ENCODE peak calls at places on chromosomes 11 and 22, in four cellular contexts. Q is naive thymus-derived CD8-positive, alpha-beta T cell; W is ELR; E is PC-3. P is an unnamed sample.

GRCh38 chr22:38843716-38844660 is at the start of gene NPTXR:
- DNase-seq in Q (peak), W (peak), E (peak), P (peak)

GRCh38 chr11:16169946-16170345 is 186.4 kb downstream of the SOX6 start:
- DNase-seq in Q (no peak), W (no peak), E (no peak), P (no peak)

GRCh38 chr11:15878756-15879155 is 477.6 kb downstream of the SOX6 start:
- DNase-seq in Q (no peak), W (no peak), E (no peak), P (no peak)

GRCh38 chr11:117171648-117172051 is 6.9 kb upstream of the SIDT2 start:
- DNase-seq in Q (no peak), W (no peak), E (no peak), P (peak)

GRCh38 chr11:64619811-64620285 is 28.8 kb downstream of the SLC22A12 start:
- DNase-seq in Q (no peak), W (peak), E (peak), P (peak)

GRCh38 chr11:117096140-117096972 is 1.9 kb downstream of the SIK3 start:
- DNase-seq in Q (peak), W (peak), E (no peak), P (no peak)

GRCh38 chr22:38236786-38237185 is 35.0 kb downstream of the MAFF start:
- DNase-seq in Q (no peak), W (no peak), E (peak), P (peak)

GRCh38 chr11:6545917-6546605 is 49.0 kb downstream of the DNHD1 start:
- DNase-seq in Q (no peak), W (no peak), E (no peak), P (no peak)

GRCh38 chr22:19812910-19813309 is 41.8 kb downstream of the GNB1L start:
- DNase-seq in Q (no peak), W (no peak), E (no peak), P (no peak)

GRCh38 chr11:14388352-14388751 is 29.4 kb upstream of the RRAS2 start:
- DNase-seq in Q (no peak), W (no peak), E (no peak), P (no peak)

GRCh38 chr11:94271885-94272372 is 32.5 kb upstream of the IZUMO1R start:
- DNase-seq in Q (no peak), W (no peak), E (no peak), P (peak)

GRCh38 chr22:36467042-36467810 is 14.2 kb downstream of the TXN2 start:
- DNase-seq in Q (no peak), W (peak), E (peak), P (peak)

GRCh38 chr11:112357488-112357887 is 96.8 kb upstream of the PLET1 start:
- DNase-seq in Q (no peak), W (no peak), E (no peak), P (no peak)

GRCh38 chr11:33618363-33618735 is 82.3 kb downstream of the C11orf91 start:
- DNase-seq in Q (no peak), W (no peak), E (no peak), P (no peak)

GRCh38 chr11:45335434-45335833 is 49.3 kb upstream of the SYT13 start:
- DNase-seq in Q (no peak), W (no peak), E (no peak), P (no peak)

GRCh38 chr11:72511393-72512047 is 77.2 kb upstream of the CLPB start:
- DNase-seq in Q (no peak), W (peak), E (no peak), P (no peak)

GRCh38 chr22:32337015-32337414 is 20.7 kb upstream of the RFPL3 start:
- DNase-seq in Q (no peak), W (no peak), E (no peak), P (no peak)

GRCh38 chr11:117830674-117831351 is 6.3 kb upstream of the FXYD2 start:
- DNase-seq in Q (no peak), W (no peak), E (no peak), P (no peak)

P was measured in epithelial cell of esophagus.